ENCODE peak calls at places on chromosomes 4 and X, in five cellular contexts. One of them, this sample, is unnamed.

GRCh38 chr4:73520821-73521220 is 39.3 kb downstream of the AFM start:
- DNase-seq in GM03348: peak; percentile 40
- DNase-seq in activated T-helper 1 cell treated with anti-CD3 and anti-CD28 coated beads, Interleukin-2, amount 50 U/mL, for 16 hours: no peak
- DNase-seq in MCF 10A: peak; percentile 90
- DNase-seq in fibroblast of gingiva: peak; percentile 74
- DNase-seq in this sample: no peak

GRCh38 chr4:14848210-14848609 is 154.1 kb upstream of the CPEB2 start:
- DNase-seq in GM03348: no peak
- DNase-seq in activated T-helper 1 cell treated with anti-CD3 and anti-CD28 coated beads, Interleukin-2, amount 50 U/mL, for 16 hours: no peak
- DNase-seq in MCF 10A: no peak
- DNase-seq in fibroblast of gingiva: no peak
- DNase-seq in this sample: no peak

GRCh38 chr4:157824006-157824405 is 348.8 kb downstream of the GASK1B start:
- DNase-seq in GM03348: no peak
- DNase-seq in activated T-helper 1 cell treated with anti-CD3 and anti-CD28 coated beads, Interleukin-2, amount 50 U/mL, for 16 hours: no peak
- DNase-seq in MCF 10A: peak; percentile 97
- DNase-seq in fibroblast of gingiva: no peak
- DNase-seq in this sample: no peak

GRCh38 chrX:135973025-135973547 is 702 bp downstream of the MMGT1 start:
- DNase-seq in GM03348: peak; percentile 9
- DNase-seq in activated T-helper 1 cell treated with anti-CD3 and anti-CD28 coated beads, Interleukin-2, amount 50 U/mL, for 16 hours: no peak
- DNase-seq in MCF 10A: peak; percentile 29
- DNase-seq in fibroblast of gingiva: peak; percentile 6
- DNase-seq in this sample: no peak

GRCh38 chr4:83093060-83093640 is 21.4 kb downstream of the PLAC8 start:
- DNase-seq in GM03348: no peak
- DNase-seq in activated T-helper 1 cell treated with anti-CD3 and anti-CD28 coated beads, Interleukin-2, amount 50 U/mL, for 16 hours: no peak
- DNase-seq in MCF 10A: no peak
- DNase-seq in fibroblast of gingiva: no peak
- DNase-seq in this sample: no peak

GRCh38 chrX:41480508-41481260 is 33.5 kb downstream of the NYX start:
- DNase-seq in GM03348: no peak
- DNase-seq in activated T-helper 1 cell treated with anti-CD3 and anti-CD28 coated beads, Interleukin-2, amount 50 U/mL, for 16 hours: no peak
- DNase-seq in MCF 10A: no peak
- DNase-seq in fibroblast of gingiva: no peak
- DNase-seq in this sample: no peak

GRCh38 chr4:185099024-185099682 is 43.9 kb upstream of the SLC25A4 start:
- DNase-seq in GM03348: no peak
- DNase-seq in activated T-helper 1 cell treated with anti-CD3 and anti-CD28 coated beads, Interleukin-2, amount 50 U/mL, for 16 hours: no peak
- DNase-seq in MCF 10A: no peak
- DNase-seq in fibroblast of gingiva: no peak
- DNase-seq in this sample: no peak

GRCh38 chr4:1449833-1450741 is 43.8 kb upstream of the NKX1-1 start:
- DNase-seq in GM03348: no peak
- DNase-seq in activated T-helper 1 cell treated with anti-CD3 and anti-CD28 coated beads, Interleukin-2, amount 50 U/mL, for 16 hours: no peak
- DNase-seq in MCF 10A: no peak
- DNase-seq in fibroblast of gingiva: no peak
- DNase-seq in this sample: no peak

GRCh38 chr4:152010680-152011079 is 249.9 kb upstream of the GATB start:
- DNase-seq in GM03348: no peak
- DNase-seq in activated T-helper 1 cell treated with anti-CD3 and anti-CD28 coated beads, Interleukin-2, amount 50 U/mL, for 16 hours: no peak
- DNase-seq in MCF 10A: no peak
- DNase-seq in fibroblast of gingiva: no peak
- DNase-seq in this sample: no peak

GRCh38 chr4:90120815-90121214 is 6.4 kb upstream of the CCSER1 start:
- DNase-seq in GM03348: no peak
- DNase-seq in activated T-helper 1 cell treated with anti-CD3 and anti-CD28 coated beads, Interleukin-2, amount 50 U/mL, for 16 hours: no peak
- DNase-seq in MCF 10A: no peak
- DNase-seq in fibroblast of gingiva: no peak
- DNase-seq in this sample: no peak

GRCh38 chrX:132435222-132435621 is 53.6 kb downstream of the MBNL3 start:
- DNase-seq in GM03348: no peak
- DNase-seq in activated T-helper 1 cell treated with anti-CD3 and anti-CD28 coated beads, Interleukin-2, amount 50 U/mL, for 16 hours: no peak
- DNase-seq in MCF 10A: no peak
- DNase-seq in fibroblast of gingiva: peak; percentile 24
- DNase-seq in this sample: no peak